ENCODE peak calls at places on chromosomes 13 and 19, in four cellular contexts. J, S, N and L are unnamed samples.

GRCh38 chr13:77239312-77239711 is 87.6 kb downstream of the MYCBP2 start:
- DNase-seq in J (no peak), S (no peak), N (no peak), L (no peak)

GRCh38 chr19:16871870-16872269 is 16.9 kb upstream of the F2RL3 start:
- DNase-seq in J (no peak), S (peak), N (no peak), L (no peak)

GRCh38 chr13:28657784-28658538 is 969 bp upstream of the POMP start:
- DNase-seq in J (peak), S (peak), N (no peak), L (no peak)

GRCh38 chr13:93876236-93876635 is 603.2 kb downstream of the DCT start:
- DNase-seq in J (no peak), S (no peak), N (no peak), L (no peak)

GRCh38 chr13:24254151-24254810 is 55.1 kb upstream of the C1QTNF9 start:
- DNase-seq in J (no peak), S (no peak), N (no peak), L (no peak)

GRCh38 chr19:54478677-54479266 is 5.7 kb upstream of the CDC42EP5 start:
- DNase-seq in J (peak), S (peak), N (no peak), L (peak)

GRCh38 chr13:32267836-32268439 is 47.2 kb downstream of the ZAR1L start:
- DNase-seq in J (no peak), S (no peak), N (peak), L (no peak)

GRCh38 chr19:22882797-22883196 is 50.7 kb downstream of the ZNF723 start:
- DNase-seq in J (peak), S (peak), N (no peak), L (no peak)

GRCh38 chr19:17610384-17610783 is 54.9 kb downstream of the COLGALT1 start:
- DNase-seq in J (peak), S (peak), N (no peak), L (no peak)